ENCODE peak calls at places on chromosomes 3 and 15, in eight cellular contexts. One of them, this sample, is unnamed.

GRCh38 chr3:46586738-46587246 is 20.7 kb upstream of the LRRC2 start:
- DNase-seq in NCI-H1092 treated with DMSO at 0.1 percent for 48 hours: no peak
- DNase-seq in skeletal muscle cell: no peak
- DNase-seq in activated gamma-delta T cell treated with Interleukin-2 at 50 U/mL for 16 hours: no peak
- DNase-seq in stimulated activated CD4-positive, alpha-beta T cell treated with anti-CD3 and anti-CD28 coated beads, Interleukin-15, amount 100 ng/mL, for 1 hour: no peak
- DNase-seq in GM23338: no peak
- DNase-seq in iPS DF 6.9: no peak
- DNase-seq in hepatic stellate cell: no peak
- DNase-seq in this sample: no peak

GRCh38 chr3:88408935-88409334 is 259.2 kb downstream of the C3orf38 start:
- DNase-seq in GM23338: no peak
- DNase-seq in NCI-H1092 treated with DMSO at 0.1 percent for 48 hours: no peak
- DNase-seq in iPS DF 6.9: no peak
- DNase-seq in hepatic stellate cell: no peak
- DNase-seq in activated gamma-delta T cell treated with Interleukin-2 at 50 U/mL for 16 hours: no peak
- DNase-seq in stimulated activated CD4-positive, alpha-beta T cell treated with anti-CD3 and anti-CD28 coated beads, Interleukin-15, amount 100 ng/mL, for 1 hour: no peak
- DNase-seq in skeletal muscle cell: no peak
- DNase-seq in this sample: no peak

GRCh38 chr15:53693729-53694533 is 65.5 kb downstream of the WDR72 start:
- DNase-seq in hepatic stellate cell: no peak
- DNase-seq in stimulated activated CD4-positive, alpha-beta T cell treated with anti-CD3 and anti-CD28 coated beads, Interleukin-15, amount 100 ng/mL, for 1 hour: no peak
- DNase-seq in skeletal muscle cell: no peak
- DNase-seq in activated gamma-delta T cell treated with Interleukin-2 at 50 U/mL for 16 hours: no peak
- DNase-seq in iPS DF 6.9: no peak
- DNase-seq in GM23338: no peak
- DNase-seq in NCI-H1092 treated with DMSO at 0.1 percent for 48 hours: peak
- DNase-seq in this sample: no peak

GRCh38 chr15:74172751-74173544 is 562 bp upstream of the ISLR start:
- DNase-seq in skeletal muscle cell: no peak
- DNase-seq in activated gamma-delta T cell treated with Interleukin-2 at 50 U/mL for 16 hours: no peak
- DNase-seq in GM23338: peak
- DNase-seq in iPS DF 6.9: no peak
- DNase-seq in hepatic stellate cell: peak
- DNase-seq in stimulated activated CD4-positive, alpha-beta T cell treated with anti-CD3 and anti-CD28 coated beads, Interleukin-15, amount 100 ng/mL, for 1 hour: no peak
- DNase-seq in NCI-H1092 treated with DMSO at 0.1 percent for 48 hours: no peak
- DNase-seq in this sample: peak

GRCh38 chr15:40421246-40422157 is 15.9 kb downstream of the IVD start:
- DNase-seq in stimulated activated CD4-positive, alpha-beta T cell treated with anti-CD3 and anti-CD28 coated beads, Interleukin-15, amount 100 ng/mL, for 1 hour: peak
- DNase-seq in iPS DF 6.9: no peak
- DNase-seq in NCI-H1092 treated with DMSO at 0.1 percent for 48 hours: peak
- DNase-seq in activated gamma-delta T cell treated with Interleukin-2 at 50 U/mL for 16 hours: peak
- DNase-seq in GM23338: peak
- DNase-seq in skeletal muscle cell: no peak
- DNase-seq in hepatic stellate cell: peak
- DNase-seq in this sample: peak

GRCh38 chr15:76193934-76194333 is 117.3 kb downstream of the ETFA start:
- DNase-seq in skeletal muscle cell: no peak
- DNase-seq in stimulated activated CD4-positive, alpha-beta T cell treated with anti-CD3 and anti-CD28 coated beads, Interleukin-15, amount 100 ng/mL, for 1 hour: no peak
- DNase-seq in iPS DF 6.9: no peak
- DNase-seq in activated gamma-delta T cell treated with Interleukin-2 at 50 U/mL for 16 hours: no peak
- DNase-seq in GM23338: no peak
- DNase-seq in hepatic stellate cell: no peak
- DNase-seq in NCI-H1092 treated with DMSO at 0.1 percent for 48 hours: no peak
- DNase-seq in this sample: no peak

GRCh38 chr3:123326531-123326930 is 122.4 kb downstream of the ADCY5 start:
- DNase-seq in iPS DF 6.9: no peak
- DNase-seq in GM23338: no peak
- DNase-seq in hepatic stellate cell: no peak
- DNase-seq in stimulated activated CD4-positive, alpha-beta T cell treated with anti-CD3 and anti-CD28 coated beads, Interleukin-15, amount 100 ng/mL, for 1 hour: no peak
- DNase-seq in activated gamma-delta T cell treated with Interleukin-2 at 50 U/mL for 16 hours: no peak
- DNase-seq in skeletal muscle cell: no peak
- DNase-seq in NCI-H1092 treated with DMSO at 0.1 percent for 48 hours: no peak
- DNase-seq in this sample: no peak

GRCh38 chr3:97954193-97954827 is 17.9 kb downstream of the RIOX2 start:
- DNase-seq in skeletal muscle cell: no peak
- DNase-seq in iPS DF 6.9: no peak
- DNase-seq in stimulated activated CD4-positive, alpha-beta T cell treated with anti-CD3 and anti-CD28 coated beads, Interleukin-15, amount 100 ng/mL, for 1 hour: no peak
- DNase-seq in activated gamma-delta T cell treated with Interleukin-2 at 50 U/mL for 16 hours: no peak
- DNase-seq in NCI-H1092 treated with DMSO at 0.1 percent for 48 hours: no peak
- DNase-seq in GM23338: no peak
- DNase-seq in hepatic stellate cell: no peak
- DNase-seq in this sample: no peak

GRCh38 chr15:75030023-75030413 is 6.6 kb downstream of the PPCDC start:
- DNase-seq in skeletal muscle cell: no peak
- DNase-seq in iPS DF 6.9: no peak
- DNase-seq in stimulated activated CD4-positive, alpha-beta T cell treated with anti-CD3 and anti-CD28 coated beads, Interleukin-15, amount 100 ng/mL, for 1 hour: no peak
- DNase-seq in hepatic stellate cell: no peak
- DNase-seq in activated gamma-delta T cell treated with Interleukin-2 at 50 U/mL for 16 hours: no peak
- DNase-seq in GM23338: no peak
- DNase-seq in NCI-H1092 treated with DMSO at 0.1 percent for 48 hours: no peak
- DNase-seq in this sample: no peak

GRCh38 chr3:48135773-48136495 is 52.3 kb downstream of the CDC25A start:
- DNase-seq in iPS DF 6.9: no peak
- DNase-seq in GM23338: no peak
- DNase-seq in stimulated activated CD4-positive, alpha-beta T cell treated with anti-CD3 and anti-CD28 coated beads, Interleukin-15, amount 100 ng/mL, for 1 hour: no peak
- DNase-seq in activated gamma-delta T cell treated with Interleukin-2 at 50 U/mL for 16 hours: no peak
- DNase-seq in NCI-H1092 treated with DMSO at 0.1 percent for 48 hours: no peak
- DNase-seq in hepatic stellate cell: no peak
- DNase-seq in skeletal muscle cell: no peak
- DNase-seq in this sample: no peak

GRCh38 chr3:16883057-16883725 is 1.6 kb upstream of the PLCL2 start:
- DNase-seq in hepatic stellate cell: no peak
- DNase-seq in GM23338: peak
- DNase-seq in iPS DF 6.9: no peak
- DNase-seq in stimulated activated CD4-positive, alpha-beta T cell treated with anti-CD3 and anti-CD28 coated beads, Interleukin-15, amount 100 ng/mL, for 1 hour: no peak
- DNase-seq in activated gamma-delta T cell treated with Interleukin-2 at 50 U/mL for 16 hours: no peak
- DNase-seq in skeletal muscle cell: peak
- DNase-seq in NCI-H1092 treated with DMSO at 0.1 percent for 48 hours: no peak
- DNase-seq in this sample: no peak

GRCh38 chr3:133374706-133375105 is 25.1 kb upstream of the BFSP2 start:
- DNase-seq in activated gamma-delta T cell treated with Interleukin-2 at 50 U/mL for 16 hours: no peak
- DNase-seq in hepatic stellate cell: no peak
- DNase-seq in NCI-H1092 treated with DMSO at 0.1 percent for 48 hours: no peak
- DNase-seq in iPS DF 6.9: no peak
- DNase-seq in stimulated activated CD4-positive, alpha-beta T cell treated with anti-CD3 and anti-CD28 coated beads, Interleukin-15, amount 100 ng/mL, for 1 hour: no peak
- DNase-seq in GM23338: no peak
- DNase-seq in skeletal muscle cell: peak
- DNase-seq in this sample: no peak

GRCh38 chr3:50390523-50391177 is 31.3 kb upstream of the TMEM115 start:
- DNase-seq in NCI-H1092 treated with DMSO at 0.1 percent for 48 hours: peak
- DNase-seq in GM23338: no peak
- DNase-seq in stimulated activated CD4-positive, alpha-beta T cell treated with anti-CD3 and anti-CD28 coated beads, Interleukin-15, amount 100 ng/mL, for 1 hour: no peak
- DNase-seq in skeletal muscle cell: peak
- DNase-seq in iPS DF 6.9: no peak
- DNase-seq in hepatic stellate cell: no peak
- DNase-seq in activated gamma-delta T cell treated with Interleukin-2 at 50 U/mL for 16 hours: no peak
- DNase-seq in this sample: no peak

GRCh38 chr3:33115024-33115768 is 1.4 kb downstream of the CRTAP start:
- DNase-seq in iPS DF 6.9: no peak
- DNase-seq in stimulated activated CD4-positive, alpha-beta T cell treated with anti-CD3 and anti-CD28 coated beads, Interleukin-15, amount 100 ng/mL, for 1 hour: no peak
- DNase-seq in NCI-H1092 treated with DMSO at 0.1 percent for 48 hours: no peak
- DNase-seq in GM23338: peak
- DNase-seq in activated gamma-delta T cell treated with Interleukin-2 at 50 U/mL for 16 hours: no peak
- DNase-seq in skeletal muscle cell: peak
- DNase-seq in hepatic stellate cell: peak
- DNase-seq in this sample: no peak

GRCh38 chr15:95884276-95884675 is 446.2 kb upstream of the NR2F2 start:
- DNase-seq in stimulated activated CD4-positive, alpha-beta T cell treated with anti-CD3 and anti-CD28 coated beads, Interleukin-15, amount 100 ng/mL, for 1 hour: no peak
- DNase-seq in iPS DF 6.9: peak
- DNase-seq in GM23338: peak
- DNase-seq in skeletal muscle cell: peak
- DNase-seq in activated gamma-delta T cell treated with Interleukin-2 at 50 U/mL for 16 hours: no peak
- DNase-seq in hepatic stellate cell: no peak
- DNase-seq in NCI-H1092 treated with DMSO at 0.1 percent for 48 hours: no peak
- DNase-seq in this sample: no peak

GRCh38 chr15:90986790-90987507 is 7.4 kb downstream of the PRC1 start:
- DNase-seq in hepatic stellate cell: no peak
- DNase-seq in stimulated activated CD4-positive, alpha-beta T cell treated with anti-CD3 and anti-CD28 coated beads, Interleukin-15, amount 100 ng/mL, for 1 hour: no peak
- DNase-seq in iPS DF 6.9: no peak
- DNase-seq in NCI-H1092 treated with DMSO at 0.1 percent for 48 hours: no peak
- DNase-seq in GM23338: no peak
- DNase-seq in activated gamma-delta T cell treated with Interleukin-2 at 50 U/mL for 16 hours: no peak
- DNase-seq in skeletal muscle cell: no peak
- DNase-seq in this sample: no peak

GRCh38 chr3:195159819-195160175 is 111.2 kb downstream of the XXYLT1 start:
- DNase-seq in activated gamma-delta T cell treated with Interleukin-2 at 50 U/mL for 16 hours: no peak
- DNase-seq in stimulated activated CD4-positive, alpha-beta T cell treated with anti-CD3 and anti-CD28 coated beads, Interleukin-15, amount 100 ng/mL, for 1 hour: no peak
- DNase-seq in NCI-H1092 treated with DMSO at 0.1 percent for 48 hours: no peak
- DNase-seq in iPS DF 6.9: no peak
- DNase-seq in GM23338: no peak
- DNase-seq in skeletal muscle cell: no peak
- DNase-seq in hepatic stellate cell: no peak
- DNase-seq in this sample: no peak

GRCh38 chr3:192915306-192915705 is 2.4 kb downstream of the MB21D2 start:
- DNase-seq in activated gamma-delta T cell treated with Interleukin-2 at 50 U/mL for 16 hours: no peak
- DNase-seq in GM23338: peak
- DNase-seq in skeletal muscle cell: no peak
- DNase-seq in hepatic stellate cell: peak
- DNase-seq in NCI-H1092 treated with DMSO at 0.1 percent for 48 hours: peak
- DNase-seq in iPS DF 6.9: no peak
- DNase-seq in stimulated activated CD4-positive, alpha-beta T cell treated with anti-CD3 and anti-CD28 coated beads, Interleukin-15, amount 100 ng/mL, for 1 hour: no peak
- DNase-seq in this sample: peak

GRCh38 chr3:153624310-153625030 is 462.4 kb downstream of the RAP2B start:
- DNase-seq in skeletal muscle cell: no peak
- DNase-seq in activated gamma-delta T cell treated with Interleukin-2 at 50 U/mL for 16 hours: no peak
- DNase-seq in GM23338: no peak
- DNase-seq in iPS DF 6.9: no peak
- DNase-seq in NCI-H1092 treated with DMSO at 0.1 percent for 48 hours: no peak
- DNase-seq in stimulated activated CD4-positive, alpha-beta T cell treated with anti-CD3 and anti-CD28 coated beads, Interleukin-15, amount 100 ng/mL, for 1 hour: no peak
- DNase-seq in hepatic stellate cell: no peak
- DNase-seq in this sample: no peak

GRCh38 chr3:172616061-172616461 is 92.8 kb upstream of the TNFSF10 start:
- DNase-seq in skeletal muscle cell: no peak
- DNase-seq in stimulated activated CD4-positive, alpha-beta T cell treated with anti-CD3 and anti-CD28 coated beads, Interleukin-15, amount 100 ng/mL, for 1 hour: no peak
- DNase-seq in GM23338: no peak
- DNase-seq in iPS DF 6.9: no peak
- DNase-seq in NCI-H1092 treated with DMSO at 0.1 percent for 48 hours: no peak
- DNase-seq in activated gamma-delta T cell treated with Interleukin-2 at 50 U/mL for 16 hours: no peak
- DNase-seq in hepatic stellate cell: no peak
- DNase-seq in this sample: no peak

GRCh38 chr3:72145506-72146380 is 360.8 kb upstream of the PROK2 start:
- DNase-seq in stimulated activated CD4-positive, alpha-beta T cell treated with anti-CD3 and anti-CD28 coated beads, Interleukin-15, amount 100 ng/mL, for 1 hour: no peak
- DNase-seq in iPS DF 6.9: no peak
- DNase-seq in NCI-H1092 treated with DMSO at 0.1 percent for 48 hours: no peak
- DNase-seq in skeletal muscle cell: peak
- DNase-seq in GM23338: peak
- DNase-seq in activated gamma-delta T cell treated with Interleukin-2 at 50 U/mL for 16 hours: no peak
- DNase-seq in hepatic stellate cell: no peak
- DNase-seq in this sample: peak

GRCh38 chr3:79385211-79385610 is 382.6 kb downstream of the ROBO1 start:
- DNase-seq in NCI-H1092 treated with DMSO at 0.1 percent for 48 hours: no peak
- DNase-seq in iPS DF 6.9: no peak
- DNase-seq in stimulated activated CD4-positive, alpha-beta T cell treated with anti-CD3 and anti-CD28 coated beads, Interleukin-15, amount 100 ng/mL, for 1 hour: no peak
- DNase-seq in GM23338: no peak
- DNase-seq in hepatic stellate cell: no peak
- DNase-seq in activated gamma-delta T cell treated with Interleukin-2 at 50 U/mL for 16 hours: no peak
- DNase-seq in skeletal muscle cell: no peak
- DNase-seq in this sample: no peak

GRCh38 chr15:85479071-85479647 is 98.8 kb downstream of the AKAP13 start:
- DNase-seq in hepatic stellate cell: peak
- DNase-seq in iPS DF 6.9: no peak
- DNase-seq in GM23338: peak
- DNase-seq in NCI-H1092 treated with DMSO at 0.1 percent for 48 hours: no peak
- DNase-seq in activated gamma-delta T cell treated with Interleukin-2 at 50 U/mL for 16 hours: no peak
- DNase-seq in skeletal muscle cell: peak
- DNase-seq in stimulated activated CD4-positive, alpha-beta T cell treated with anti-CD3 and anti-CD28 coated beads, Interleukin-15, amount 100 ng/mL, for 1 hour: no peak
- DNase-seq in this sample: no peak

GRCh38 chr3:156657440-156657839 is 16.9 kb upstream of the TIPARP start:
- DNase-seq in stimulated activated CD4-positive, alpha-beta T cell treated with anti-CD3 and anti-CD28 coated beads, Interleukin-15, amount 100 ng/mL, for 1 hour: no peak
- DNase-seq in iPS DF 6.9: no peak
- DNase-seq in NCI-H1092 treated with DMSO at 0.1 percent for 48 hours: no peak
- DNase-seq in skeletal muscle cell: no peak
- DNase-seq in GM23338: no peak
- DNase-seq in activated gamma-delta T cell treated with Interleukin-2 at 50 U/mL for 16 hours: no peak
- DNase-seq in hepatic stellate cell: no peak
- DNase-seq in this sample: no peak

GRCh38 chr15:63284379-63284778 is 7.0 kb downstream of the APH1B start:
- DNase-seq in NCI-H1092 treated with DMSO at 0.1 percent for 48 hours: no peak
- DNase-seq in iPS DF 6.9: no peak
- DNase-seq in hepatic stellate cell: no peak
- DNase-seq in stimulated activated CD4-positive, alpha-beta T cell treated with anti-CD3 and anti-CD28 coated beads, Interleukin-15, amount 100 ng/mL, for 1 hour: no peak
- DNase-seq in GM23338: no peak
- DNase-seq in skeletal muscle cell: no peak
- DNase-seq in activated gamma-delta T cell treated with Interleukin-2 at 50 U/mL for 16 hours: no peak
- DNase-seq in this sample: no peak

GRCh38 chr3:156801746-156802145 is 24.4 kb upstream of the LEKR1 start:
- DNase-seq in activated gamma-delta T cell treated with Interleukin-2 at 50 U/mL for 16 hours: no peak
- DNase-seq in hepatic stellate cell: no peak
- DNase-seq in GM23338: no peak
- DNase-seq in NCI-H1092 treated with DMSO at 0.1 percent for 48 hours: no peak
- DNase-seq in skeletal muscle cell: no peak
- DNase-seq in stimulated activated CD4-positive, alpha-beta T cell treated with anti-CD3 and anti-CD28 coated beads, Interleukin-15, amount 100 ng/mL, for 1 hour: no peak
- DNase-seq in iPS DF 6.9: no peak
- DNase-seq in this sample: no peak

GRCh38 chr3:16533928-16534913 is 20.7 kb upstream of the RFTN1 start:
- DNase-seq in NCI-H1092 treated with DMSO at 0.1 percent for 48 hours: peak
- DNase-seq in stimulated activated CD4-positive, alpha-beta T cell treated with anti-CD3 and anti-CD28 coated beads, Interleukin-15, amount 100 ng/mL, for 1 hour: no peak
- DNase-seq in skeletal muscle cell: no peak
- DNase-seq in hepatic stellate cell: no peak
- DNase-seq in GM23338: peak
- DNase-seq in iPS DF 6.9: no peak
- DNase-seq in activated gamma-delta T cell treated with Interleukin-2 at 50 U/mL for 16 hours: no peak
- DNase-seq in this sample: no peak

GRCh38 chr15:40743921-40744809 is 10.9 kb downstream of the RMDN3 start:
- DNase-seq in NCI-H1092 treated with DMSO at 0.1 percent for 48 hours: no peak
- DNase-seq in iPS DF 6.9: no peak
- DNase-seq in activated gamma-delta T cell treated with Interleukin-2 at 50 U/mL for 16 hours: peak
- DNase-seq in stimulated activated CD4-positive, alpha-beta T cell treated with anti-CD3 and anti-CD28 coated beads, Interleukin-15, amount 100 ng/mL, for 1 hour: peak
- DNase-seq in hepatic stellate cell: peak
- DNase-seq in skeletal muscle cell: peak
- DNase-seq in GM23338: peak
- DNase-seq in this sample: no peak

GRCh38 chr3:54988302-54989022 is 60.6 kb upstream of the LRTM1 start:
- DNase-seq in NCI-H1092 treated with DMSO at 0.1 percent for 48 hours: no peak
- DNase-seq in skeletal muscle cell: peak
- DNase-seq in stimulated activated CD4-positive, alpha-beta T cell treated with anti-CD3 and anti-CD28 coated beads, Interleukin-15, amount 100 ng/mL, for 1 hour: no peak
- DNase-seq in iPS DF 6.9: no peak
- DNase-seq in hepatic stellate cell: peak
- DNase-seq in GM23338: no peak
- DNase-seq in activated gamma-delta T cell treated with Interleukin-2 at 50 U/mL for 16 hours: no peak
- DNase-seq in this sample: no peak

GRCh38 chr15:34084086-34084485 is 17.6 kb downstream of the EMC7 start:
- DNase-seq in GM23338: no peak
- DNase-seq in stimulated activated CD4-positive, alpha-beta T cell treated with anti-CD3 and anti-CD28 coated beads, Interleukin-15, amount 100 ng/mL, for 1 hour: no peak
- DNase-seq in hepatic stellate cell: no peak
- DNase-seq in skeletal muscle cell: no peak
- DNase-seq in iPS DF 6.9: no peak
- DNase-seq in activated gamma-delta T cell treated with Interleukin-2 at 50 U/mL for 16 hours: no peak
- DNase-seq in NCI-H1092 treated with DMSO at 0.1 percent for 48 hours: no peak
- DNase-seq in this sample: no peak

GRCh38 chr3:141578197-141578596 is 91.4 kb downstream of the RASA2 start:
- DNase-seq in iPS DF 6.9: no peak
- DNase-seq in NCI-H1092 treated with DMSO at 0.1 percent for 48 hours: no peak
- DNase-seq in GM23338: no peak
- DNase-seq in stimulated activated CD4-positive, alpha-beta T cell treated with anti-CD3 and anti-CD28 coated beads, Interleukin-15, amount 100 ng/mL, for 1 hour: no peak
- DNase-seq in skeletal muscle cell: peak
- DNase-seq in activated gamma-delta T cell treated with Interleukin-2 at 50 U/mL for 16 hours: no peak
- DNase-seq in hepatic stellate cell: no peak
- DNase-seq in this sample: no peak

GRCh38 chr3:158642005-158642404 is 2.3 kb upstream of the GFM1 start:
- DNase-seq in GM23338: no peak
- DNase-seq in activated gamma-delta T cell treated with Interleukin-2 at 50 U/mL for 16 hours: no peak
- DNase-seq in iPS DF 6.9: no peak
- DNase-seq in stimulated activated CD4-positive, alpha-beta T cell treated with anti-CD3 and anti-CD28 coated beads, Interleukin-15, amount 100 ng/mL, for 1 hour: no peak
- DNase-seq in skeletal muscle cell: no peak
- DNase-seq in hepatic stellate cell: no peak
- DNase-seq in NCI-H1092 treated with DMSO at 0.1 percent for 48 hours: no peak
- DNase-seq in this sample: no peak

GRCh38 chr3:45083023-45083422 is 56.9 kb downstream of the CLEC3B start:
- DNase-seq in GM23338: peak
- DNase-seq in skeletal muscle cell: no peak
- DNase-seq in activated gamma-delta T cell treated with Interleukin-2 at 50 U/mL for 16 hours: no peak
- DNase-seq in iPS DF 6.9: no peak
- DNase-seq in hepatic stellate cell: no peak
- DNase-seq in NCI-H1092 treated with DMSO at 0.1 percent for 48 hours: no peak
- DNase-seq in stimulated activated CD4-positive, alpha-beta T cell treated with anti-CD3 and anti-CD28 coated beads, Interleukin-15, amount 100 ng/mL, for 1 hour: no peak
- DNase-seq in this sample: no peak

GRCh38 chr15:90519688-90520087 is 10.0 kb upstream of the CRTC3 start:
- DNase-seq in NCI-H1092 treated with DMSO at 0.1 percent for 48 hours: no peak
- DNase-seq in stimulated activated CD4-positive, alpha-beta T cell treated with anti-CD3 and anti-CD28 coated beads, Interleukin-15, amount 100 ng/mL, for 1 hour: no peak
- DNase-seq in GM23338: no peak
- DNase-seq in iPS DF 6.9: no peak
- DNase-seq in activated gamma-delta T cell treated with Interleukin-2 at 50 U/mL for 16 hours: no peak
- DNase-seq in skeletal muscle cell: no peak
- DNase-seq in hepatic stellate cell: peak
- DNase-seq in this sample: no peak

This sample was measured in glutamatergic neuron.